ENCODE peak calls at places on chromosomes 5 and 9, in eight cellular contexts. One of them, this sample, is unnamed.

GRCh38 chr9:128438343-128439109 is 17.3 kb upstream of the ODF2 start:
- DNase-seq in transverse colon: peak; percentile 88
- DNase-seq in neuronal stem cell: peak; percentile 77
- DNase-seq in naive thymus-derived CD4-positive, alpha-beta T cell: peak; percentile 70
- DNase-seq in caudate nucleus: peak; percentile 66
- DNase-seq in right lobe of liver: peak; percentile 88
- DNase-seq in stomach: peak; percentile 89
- DNase-seq in Panc1: no peak
- DNase-seq in this sample: peak; percentile 59

GRCh38 chr5:56290378-56291057 is 57.4 kb upstream of the ANKRD55 start:
- DNase-seq in right lobe of liver: no peak
- DNase-seq in transverse colon: no peak
- DNase-seq in Panc1: no peak
- DNase-seq in neuronal stem cell: no peak
- DNase-seq in caudate nucleus: no peak
- DNase-seq in naive thymus-derived CD4-positive, alpha-beta T cell: peak; percentile 4
- DNase-seq in stomach: no peak
- DNase-seq in this sample: no peak

GRCh38 chr9:34589656-34590375 is at the start of gene CNTFR:
- DNase-seq in transverse colon: no peak
- DNase-seq in caudate nucleus: peak; percentile 71
- DNase-seq in neuronal stem cell: no peak
- DNase-seq in naive thymus-derived CD4-positive, alpha-beta T cell: peak; percentile 16
- DNase-seq in Panc1: no peak
- DNase-seq in right lobe of liver: peak; percentile 79
- DNase-seq in stomach: no peak
- DNase-seq in this sample: no peak

GRCh38 chr5:113181853-113182490 is 205.4 kb downstream of the DCP2 start:
- DNase-seq in caudate nucleus: no peak
- DNase-seq in neuronal stem cell: no peak
- DNase-seq in naive thymus-derived CD4-positive, alpha-beta T cell: no peak
- DNase-seq in transverse colon: no peak
- DNase-seq in right lobe of liver: no peak
- DNase-seq in Panc1: no peak
- DNase-seq in stomach: no peak
- DNase-seq in this sample: no peak

GRCh38 chr5:52468980-52469379 is 318.7 kb upstream of the ITGA1 start:
- DNase-seq in transverse colon: no peak
- DNase-seq in Panc1: no peak
- DNase-seq in naive thymus-derived CD4-positive, alpha-beta T cell: no peak
- DNase-seq in caudate nucleus: no peak
- DNase-seq in stomach: no peak
- DNase-seq in right lobe of liver: no peak
- DNase-seq in neuronal stem cell: no peak
- DNase-seq in this sample: no peak

GRCh38 chr5:179304466-179304865 is 40.8 kb downstream of the ADAMTS2 start:
- DNase-seq in caudate nucleus: no peak
- DNase-seq in stomach: no peak
- DNase-seq in Panc1: no peak
- DNase-seq in transverse colon: no peak
- DNase-seq in naive thymus-derived CD4-positive, alpha-beta T cell: no peak
- DNase-seq in right lobe of liver: no peak
- DNase-seq in neuronal stem cell: no peak
- DNase-seq in this sample: no peak

GRCh38 chr5:169970334-169970733 is 10.0 kb downstream of the INSYN2B start:
- DNase-seq in right lobe of liver: no peak
- DNase-seq in neuronal stem cell: no peak
- DNase-seq in transverse colon: no peak
- DNase-seq in naive thymus-derived CD4-positive, alpha-beta T cell: no peak
- DNase-seq in caudate nucleus: no peak
- DNase-seq in stomach: no peak
- DNase-seq in Panc1: no peak
- DNase-seq in this sample: no peak

GRCh38 chr5:133222040-133222439 is 170.2 kb downstream of the HSPA4 start:
- DNase-seq in caudate nucleus: no peak
- DNase-seq in neuronal stem cell: no peak
- DNase-seq in naive thymus-derived CD4-positive, alpha-beta T cell: no peak
- DNase-seq in right lobe of liver: no peak
- DNase-seq in Panc1: no peak
- DNase-seq in transverse colon: no peak
- DNase-seq in stomach: no peak
- DNase-seq in this sample: no peak

GRCh38 chr9:92669527-92669889 is 423 bp downstream of the IPPK start:
- DNase-seq in neuronal stem cell: no peak
- DNase-seq in transverse colon: peak; percentile 37
- DNase-seq in naive thymus-derived CD4-positive, alpha-beta T cell: peak; percentile 11
- DNase-seq in Panc1: no peak
- DNase-seq in stomach: peak; percentile 31
- DNase-seq in caudate nucleus: no peak
- DNase-seq in right lobe of liver: no peak
- DNase-seq in this sample: no peak

GRCh38 chr9:95406114-95406513 is 88.6 kb upstream of the FANCC start:
- DNase-seq in transverse colon: no peak
- DNase-seq in naive thymus-derived CD4-positive, alpha-beta T cell: no peak
- DNase-seq in neuronal stem cell: no peak
- DNase-seq in right lobe of liver: no peak
- DNase-seq in Panc1: no peak
- DNase-seq in stomach: no peak
- DNase-seq in caudate nucleus: no peak
- DNase-seq in this sample: no peak

GRCh38 chr5:179902763-179903158 is 4.9 kb downstream of the TBC1D9B start:
- DNase-seq in right lobe of liver: no peak
- DNase-seq in Panc1: no peak
- DNase-seq in stomach: no peak
- DNase-seq in neuronal stem cell: no peak
- DNase-seq in caudate nucleus: no peak
- DNase-seq in transverse colon: no peak
- DNase-seq in naive thymus-derived CD4-positive, alpha-beta T cell: no peak
- DNase-seq in this sample: no peak

GRCh38 chr5:150023136-150023535 is 22.6 kb downstream of the HMGXB3 start:
- DNase-seq in Panc1: no peak
- DNase-seq in neuronal stem cell: no peak
- DNase-seq in transverse colon: no peak
- DNase-seq in stomach: no peak
- DNase-seq in right lobe of liver: no peak
- DNase-seq in naive thymus-derived CD4-positive, alpha-beta T cell: no peak
- DNase-seq in caudate nucleus: no peak
- DNase-seq in this sample: no peak

GRCh38 chr5:150022163-150022540 is 21.6 kb downstream of the HMGXB3 start:
- DNase-seq in transverse colon: no peak
- DNase-seq in stomach: no peak
- DNase-seq in caudate nucleus: no peak
- DNase-seq in neuronal stem cell: no peak
- DNase-seq in right lobe of liver: no peak
- DNase-seq in naive thymus-derived CD4-positive, alpha-beta T cell: no peak
- DNase-seq in Panc1: peak; percentile 78
- DNase-seq in this sample: no peak

GRCh38 chr5:150024241-150024984 is 23.9 kb downstream of the HMGXB3 start:
- DNase-seq in right lobe of liver: no peak
- DNase-seq in neuronal stem cell: no peak
- DNase-seq in stomach: no peak
- DNase-seq in Panc1: no peak
- DNase-seq in naive thymus-derived CD4-positive, alpha-beta T cell: no peak
- DNase-seq in caudate nucleus: peak; percentile 45
- DNase-seq in transverse colon: no peak
- DNase-seq in this sample: no peak

GRCh38 chr5:150021491-150022162 is 21.1 kb downstream of the HMGXB3 start:
- DNase-seq in caudate nucleus: peak; percentile 13
- DNase-seq in Panc1: no peak
- DNase-seq in neuronal stem cell: no peak
- DNase-seq in right lobe of liver: no peak
- DNase-seq in naive thymus-derived CD4-positive, alpha-beta T cell: no peak
- DNase-seq in stomach: no peak
- DNase-seq in transverse colon: no peak
- DNase-seq in this sample: no peak

GRCh38 chr5:150022681-150023080 is 22.1 kb downstream of the HMGXB3 start:
- DNase-seq in naive thymus-derived CD4-positive, alpha-beta T cell: no peak
- DNase-seq in right lobe of liver: no peak
- DNase-seq in stomach: no peak
- DNase-seq in transverse colon: no peak
- DNase-seq in caudate nucleus: no peak
- DNase-seq in Panc1: no peak
- DNase-seq in neuronal stem cell: no peak
- DNase-seq in this sample: no peak
- H3K27ac ChIP-seq in naive thymus-derived CD4-positive, alpha-beta T cell: no peak overlapping the region
- H3K27ac ChIP-seq in right lobe of liver: no peak overlapping the region
- H3K27ac ChIP-seq in stomach: no peak overlapping the region
- H3K27ac ChIP-seq in transverse colon: no peak overlapping the region
- H3K27ac ChIP-seq in caudate nucleus: peak overlapping the region; percentile 68
- H3K27ac ChIP-seq in Panc1: no peak overlapping the region
- H3K27ac ChIP-seq in neuronal stem cell: no peak overlapping the region
- H3K27ac ChIP-seq in this sample: no peak overlapping the region

GRCh38 chr9:100427366-100428263 is 672 bp downstream of the MSANTD3 start:
- DNase-seq in right lobe of liver: peak; percentile 54
- DNase-seq in transverse colon: peak; percentile 57
- DNase-seq in caudate nucleus: peak; percentile 73
- DNase-seq in neuronal stem cell: peak; percentile 48
- DNase-seq in naive thymus-derived CD4-positive, alpha-beta T cell: no peak
- DNase-seq in stomach: peak; percentile 35
- DNase-seq in Panc1: no peak
- DNase-seq in this sample: no peak

GRCh38 chr9:100426532-100427365 is at the start of gene MSANTD3:
- DNase-seq in transverse colon: peak; percentile 68
- DNase-seq in caudate nucleus: peak; percentile 55
- DNase-seq in neuronal stem cell: peak; percentile 57
- DNase-seq in Panc1: no peak
- DNase-seq in stomach: peak; percentile 69
- DNase-seq in right lobe of liver: peak; percentile 71
- DNase-seq in naive thymus-derived CD4-positive, alpha-beta T cell: peak; percentile 47
- DNase-seq in this sample: peak; percentile 49

GRCh38 chr9:100428871-100429654 is 2.1 kb downstream of the MSANTD3 start:
- DNase-seq in caudate nucleus: peak; percentile 31
- DNase-seq in neuronal stem cell: no peak
- DNase-seq in naive thymus-derived CD4-positive, alpha-beta T cell: no peak
- DNase-seq in transverse colon: no peak
- DNase-seq in right lobe of liver: no peak
- DNase-seq in Panc1: peak; percentile 91
- DNase-seq in stomach: no peak
- DNase-seq in this sample: no peak

GRCh38 chr9:100426194-100426531 is 780 bp upstream of the MSANTD3 start:
- DNase-seq in transverse colon: no peak
- DNase-seq in stomach: no peak
- DNase-seq in naive thymus-derived CD4-positive, alpha-beta T cell: no peak
- DNase-seq in neuronal stem cell: no peak
- DNase-seq in caudate nucleus: no peak
- DNase-seq in right lobe of liver: no peak
- DNase-seq in Panc1: no peak
- DNase-seq in this sample: no peak

GRCh38 chr9:100425758-100426157 is 1.2 kb upstream of the MSANTD3 start:
- DNase-seq in transverse colon: no peak
- DNase-seq in right lobe of liver: no peak
- DNase-seq in Panc1: no peak
- DNase-seq in neuronal stem cell: no peak
- DNase-seq in caudate nucleus: no peak
- DNase-seq in stomach: no peak
- DNase-seq in naive thymus-derived CD4-positive, alpha-beta T cell: no peak
- DNase-seq in this sample: no peak
- H3K27ac ChIP-seq in transverse colon: peak overlapping the region; percentile 91
- H3K27ac ChIP-seq in right lobe of liver: peak overlapping the region; percentile 81
- H3K27ac ChIP-seq in Panc1: peak overlapping the region; percentile 94
- H3K27ac ChIP-seq in neuronal stem cell: no peak overlapping the region
- H3K27ac ChIP-seq in caudate nucleus: no peak overlapping the region
- H3K27ac ChIP-seq in stomach: peak overlapping the region; percentile 93
- H3K27ac ChIP-seq in naive thymus-derived CD4-positive, alpha-beta T cell: no peak overlapping the region
- H3K27ac ChIP-seq in this sample: no peak overlapping the region

DNA sequence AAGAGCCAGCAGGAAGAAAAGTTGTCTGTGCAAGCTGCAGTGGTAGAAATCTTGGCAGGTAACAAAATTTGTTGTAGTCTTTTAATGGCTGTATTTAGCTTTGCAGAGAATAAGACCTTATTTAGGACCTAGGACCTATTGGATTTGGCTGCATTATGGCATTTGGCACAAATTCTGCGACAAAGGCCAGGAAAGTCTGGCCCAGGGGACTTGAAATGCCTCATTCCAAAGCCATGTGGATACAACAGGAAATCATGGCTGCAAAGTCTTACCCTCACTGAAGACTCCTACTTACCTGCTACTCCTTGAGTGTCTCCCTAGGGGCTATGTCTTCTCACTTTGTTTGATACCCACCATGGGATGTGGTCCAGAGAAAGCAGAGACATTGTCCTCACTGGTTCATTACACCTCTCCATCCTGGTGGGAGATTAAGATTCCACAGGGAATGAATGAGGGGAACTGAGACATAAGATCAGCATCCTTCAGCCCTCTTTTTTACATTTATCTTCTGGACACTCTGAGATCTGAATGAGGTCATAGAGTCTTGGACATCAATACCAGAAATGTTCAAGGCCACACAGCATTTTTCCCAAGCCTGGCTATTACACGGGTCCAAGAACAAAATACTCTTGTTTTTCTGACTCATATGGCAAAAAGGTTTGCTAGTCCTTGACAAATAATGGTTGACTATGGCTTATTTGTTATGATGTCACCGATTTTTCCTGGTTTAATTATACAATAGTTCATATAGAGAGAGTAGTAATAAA is 119.4 kb downstream of the PDE8B start:
- DNase-seq in transverse colon: no peak
- DNase-seq in stomach: no peak
- DNase-seq in caudate nucleus: no peak
- DNase-seq in naive thymus-derived CD4-positive, alpha-beta T cell: no peak
- DNase-seq in Panc1: no peak
- DNase-seq in right lobe of liver: no peak
- DNase-seq in neuronal stem cell: no peak
- DNase-seq in this sample: no peak
- H3K27ac ChIP-seq in transverse colon: no peak overlapping the region
- H3K27ac ChIP-seq in stomach: no peak overlapping the region
- H3K27ac ChIP-seq in caudate nucleus: no peak overlapping the region
- H3K27ac ChIP-seq in naive thymus-derived CD4-positive, alpha-beta T cell: no peak overlapping the region
- H3K27ac ChIP-seq in Panc1: no peak overlapping the region
- H3K27ac ChIP-seq in right lobe of liver: no peak overlapping the region
- H3K27ac ChIP-seq in neuronal stem cell: no peak overlapping the region
- H3K27ac ChIP-seq in this sample: no peak overlapping the region

DNA sequence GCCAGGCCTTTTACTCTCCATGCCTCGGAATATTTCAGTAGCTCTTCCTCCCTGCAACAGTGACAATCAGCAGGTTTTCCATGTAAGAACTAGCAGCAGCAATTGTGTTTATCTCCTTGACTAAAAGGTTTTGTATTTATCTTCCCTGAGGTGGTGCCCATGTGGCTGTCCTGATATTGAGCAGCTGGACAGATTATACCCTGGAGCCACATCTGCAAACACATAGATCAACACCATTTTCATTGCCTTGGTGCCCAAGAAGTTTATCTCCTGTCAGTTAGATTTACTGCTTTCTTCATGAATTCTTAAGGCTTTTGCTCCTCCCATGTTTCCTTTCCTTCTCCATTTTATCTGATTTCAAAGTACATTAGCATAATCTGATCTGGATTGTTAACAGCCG is 378.4 kb downstream of the SPATA31D1 start:
- DNase-seq in neuronal stem cell: no peak
- DNase-seq in caudate nucleus: no peak
- DNase-seq in naive thymus-derived CD4-positive, alpha-beta T cell: no peak
- DNase-seq in right lobe of liver: no peak
- DNase-seq in transverse colon: no peak
- DNase-seq in stomach: no peak
- DNase-seq in Panc1: no peak
- DNase-seq in this sample: no peak
- H3K27ac ChIP-seq in neuronal stem cell: no peak overlapping the region
- H3K27ac ChIP-seq in caudate nucleus: no peak overlapping the region
- H3K27ac ChIP-seq in naive thymus-derived CD4-positive, alpha-beta T cell: no peak overlapping the region
- H3K27ac ChIP-seq in right lobe of liver: no peak overlapping the region
- H3K27ac ChIP-seq in transverse colon: no peak overlapping the region
- H3K27ac ChIP-seq in stomach: no peak overlapping the region
- H3K27ac ChIP-seq in Panc1: no peak overlapping the region
- H3K27ac ChIP-seq in this sample: no peak overlapping the region

GRCh38 chr9:87580941-87581438 is 83.3 kb downstream of the DAPK1 start:
- DNase-seq in right lobe of liver: no peak
- DNase-seq in naive thymus-derived CD4-positive, alpha-beta T cell: no peak
- DNase-seq in caudate nucleus: no peak
- DNase-seq in transverse colon: no peak
- DNase-seq in stomach: no peak
- DNase-seq in Panc1: no peak
- DNase-seq in neuronal stem cell: no peak
- DNase-seq in this sample: no peak
- H3K27ac ChIP-seq in right lobe of liver: peak overlapping the region; percentile 37
- H3K27ac ChIP-seq in naive thymus-derived CD4-positive, alpha-beta T cell: no peak overlapping the region
- H3K27ac ChIP-seq in caudate nucleus: no peak overlapping the region
- H3K27ac ChIP-seq in transverse colon: peak overlapping the region; percentile 71
- H3K27ac ChIP-seq in stomach: peak overlapping the region; percentile 83
- H3K27ac ChIP-seq in Panc1: no peak overlapping the region
- H3K27ac ChIP-seq in neuronal stem cell: no peak overlapping the region
- H3K27ac ChIP-seq in this sample: no peak overlapping the region